ENCODE peak calls at places on chromosomes 16 and 17, in seven cellular contexts. G is SK-N-SH, S is GM23248, Y is HCT116, O is hepatocyte, E is GM23338, A is PC-3. U is an unnamed sample.

GRCh38 chr17:28958820-28959455 is 7.6 kb upstream of the PHF12 start:
- DNase-seq in E (no peak), G (no peak), O (no peak), S (no peak), A (no peak), Y (no peak), U (no peak)

GRCh38 chr17:14396542-14396941 is 95.7 kb downstream of the HS3ST3B1 start:
- DNase-seq in Y (no peak), O (peak), A (no peak), S (peak), E (no peak), G (no peak), U (peak)

GRCh38 chr16:23236983-23237382 is 54.4 kb downstream of the SCNN1G start:
- DNase-seq in Y (no peak), G (no peak), O (no peak), E (no peak), S (no peak), A (no peak), U (no peak)

GRCh38 chr17:79075861-79076406 is 1.3 kb downstream of the ENGASE start:
- DNase-seq in O (no peak), A (no peak), G (no peak), Y (no peak), E (no peak), S (no peak), U (no peak)

GRCh38 chr17:50947844-50948514 is 81.8 kb upstream of the TOB1 start:
- DNase-seq in A (peak), S (no peak), G (peak), O (no peak), Y (no peak), E (no peak), U (no peak)

GRCh38 chr17:76153640-76154039 is 12.6 kb upstream of the FOXJ1 start:
- DNase-seq in G (no peak), E (peak), Y (no peak), S (peak), A (no peak), O (no peak), U (peak)

GRCh38 chr16:64669573-64669972 is 452.3 kb downstream of the CDH11 start:
- DNase-seq in O (no peak), G (no peak), Y (no peak), S (no peak), E (no peak), A (no peak), U (no peak)

GRCh38 chr16:56518435-56518834 is 1.4 kb downstream of the BBS2 start:
- DNase-seq in S (no peak), A (peak), Y (no peak), G (no peak), E (no peak), O (no peak), U (no peak)

GRCh38 chr17:82959990-82960418 is 119.4 kb upstream of the METRNL start:
- DNase-seq in Y (no peak), S (no peak), A (no peak), E (no peak), O (no peak), G (no peak), U (no peak)

GRCh38 chr17:31561469-31562412 is 170.3 kb downstream of the RAB11FIP4 start:
- DNase-seq in E (no peak), Y (no peak), O (peak), S (peak), G (no peak), A (peak), U (no peak)

GRCh38 chr16:87550510-87550961 is 51.8 kb upstream of the JPH3 start:
- DNase-seq in Y (no peak), G (peak), S (peak), O (no peak), A (peak), E (peak), U (peak)

GRCh38 chr17:42428141-42428944 is 5.3 kb upstream of the CAVIN1 start:
- DNase-seq in A (no peak), S (peak), Y (peak), E (peak), G (peak), O (peak), U (peak)

GRCh38 chr17:82283208-82283749 is 9.8 kb upstream of the CSNK1D start:
- DNase-seq in O (no peak), E (no peak), G (peak), A (peak), S (peak), Y (no peak), U (no peak)

GRCh38 chr16:63850979-63851378 is 1270.9 kb downstream of the CDH11 start:
- DNase-seq in O (no peak), G (no peak), Y (no peak), A (no peak), E (no peak), S (no peak), U (no peak)

GRCh38 chr17:50101346-50102163 is 6.4 kb downstream of the PDK2 start:
- DNase-seq in Y (no peak), O (peak), E (peak), S (peak), G (peak), A (no peak), U (peak)

GRCh38 chr16:66278111-66278531 is 88.4 kb upstream of the CDH5 start:
- DNase-seq in O (no peak), A (peak), Y (no peak), G (no peak), S (no peak), E (no peak), U (no peak)

GRCh38 chr17:2691965-2692780 is 19.4 kb downstream of the CLUH start:
- DNase-seq in S (no peak), Y (no peak), A (no peak), G (peak), O (no peak), E (peak), U (no peak)

DNA sequence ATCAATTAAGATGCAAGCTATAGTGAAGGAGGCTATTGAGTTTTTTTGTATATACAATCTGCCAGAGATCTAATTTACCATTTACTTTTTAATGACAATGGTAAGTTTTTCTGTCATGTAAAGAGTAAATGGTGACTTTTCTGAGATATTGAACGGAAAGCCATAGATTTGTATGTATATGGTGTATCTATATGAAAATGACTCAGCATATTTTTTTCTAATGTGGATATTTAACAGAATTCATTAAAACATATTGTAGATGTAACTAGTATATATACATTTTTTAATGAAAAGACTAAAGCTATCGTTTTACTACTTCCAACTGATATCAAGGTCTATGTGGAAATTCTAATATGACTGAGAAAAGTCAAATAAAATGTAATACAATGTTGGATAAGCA is 34.1 kb downstream of the CNTNAP4 start:
- DNase-seq in Y (no peak), G (no peak), E (no peak), S (no peak), A (no peak), O (no peak), U (no peak)
- H2AFZ ChIP-seq in Y (no peak), G (no peak), E (no peak), S (no peak), A (no peak), O (no peak), U (no peak)

DNA sequence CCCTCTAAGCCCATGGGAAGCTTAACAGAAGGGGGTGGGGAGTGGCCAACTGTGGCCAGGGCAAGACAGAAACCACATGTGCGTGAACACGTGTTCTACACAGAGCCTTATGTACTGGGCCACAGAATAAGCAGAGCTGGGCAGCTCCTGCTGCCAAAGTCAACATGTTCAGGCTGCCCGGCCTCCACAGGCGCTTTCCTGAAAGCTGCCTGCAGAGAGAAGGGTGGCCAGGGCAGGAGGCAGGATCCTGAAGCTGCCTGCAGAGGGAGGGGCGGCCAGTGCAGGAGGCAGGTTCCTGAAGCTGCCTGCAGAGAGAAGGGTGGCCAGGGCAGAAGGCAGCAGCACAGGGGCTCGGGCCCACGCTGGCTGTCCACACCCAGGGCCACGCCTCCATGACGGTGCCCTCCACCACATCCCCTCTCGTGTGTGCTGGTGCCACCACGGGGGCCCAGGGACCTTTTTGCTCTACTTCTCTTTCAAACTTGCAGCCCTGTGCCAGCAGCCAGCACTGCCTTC is 79.5 kb downstream of the ANKRD11 start:
- DNase-seq in E (no peak), G (peak), Y (no peak), O (peak), S (peak), A (no peak), U (no peak)
- TF ChIP-seq EZH2phosphoT487 in E (no peak), G (no peak), Y (no peak), O (no peak), S (no peak), A (no peak), U (no peak)

GRCh38 chr16:122342-122741 is 16.1 kb downstream of the NPRL3 start:
- DNase-seq in S (no peak), E (no peak), A (no peak), G (no peak), O (no peak), Y (no peak), U (no peak)
- H3K4me2 ChIP-seq in S (no peak), E (no peak), A (no peak), G (no peak), O (no peak), Y (no peak), U (no peak)

DNA sequence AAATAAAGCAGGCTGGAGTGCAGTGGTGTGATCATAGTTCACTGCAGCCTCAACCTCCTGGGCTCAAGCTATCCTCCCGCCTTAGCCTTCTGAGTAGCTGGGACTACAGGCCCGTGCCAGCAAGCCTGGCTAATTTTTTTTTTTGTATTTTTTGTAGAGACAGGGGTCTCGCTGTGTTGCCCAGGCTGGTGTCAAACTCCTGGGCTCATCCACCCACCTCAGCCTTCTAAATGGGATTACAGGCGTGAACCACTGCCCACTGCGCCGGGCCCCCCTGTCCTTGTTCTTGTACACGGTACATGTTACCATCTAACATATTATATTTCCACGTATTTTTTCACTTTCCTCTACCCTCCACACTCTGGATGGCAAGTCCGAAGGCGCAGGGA is 3.1 kb upstream of the CDH3 start:
- DNase-seq in E (no peak), G (no peak), S (no peak), Y (no peak), A (no peak), O (no peak), U (no peak)
- H2AFZ ChIP-seq in E (no peak), G (no peak), S (peak), Y (no peak), A (no peak), O (no peak), U (no peak)

DNA sequence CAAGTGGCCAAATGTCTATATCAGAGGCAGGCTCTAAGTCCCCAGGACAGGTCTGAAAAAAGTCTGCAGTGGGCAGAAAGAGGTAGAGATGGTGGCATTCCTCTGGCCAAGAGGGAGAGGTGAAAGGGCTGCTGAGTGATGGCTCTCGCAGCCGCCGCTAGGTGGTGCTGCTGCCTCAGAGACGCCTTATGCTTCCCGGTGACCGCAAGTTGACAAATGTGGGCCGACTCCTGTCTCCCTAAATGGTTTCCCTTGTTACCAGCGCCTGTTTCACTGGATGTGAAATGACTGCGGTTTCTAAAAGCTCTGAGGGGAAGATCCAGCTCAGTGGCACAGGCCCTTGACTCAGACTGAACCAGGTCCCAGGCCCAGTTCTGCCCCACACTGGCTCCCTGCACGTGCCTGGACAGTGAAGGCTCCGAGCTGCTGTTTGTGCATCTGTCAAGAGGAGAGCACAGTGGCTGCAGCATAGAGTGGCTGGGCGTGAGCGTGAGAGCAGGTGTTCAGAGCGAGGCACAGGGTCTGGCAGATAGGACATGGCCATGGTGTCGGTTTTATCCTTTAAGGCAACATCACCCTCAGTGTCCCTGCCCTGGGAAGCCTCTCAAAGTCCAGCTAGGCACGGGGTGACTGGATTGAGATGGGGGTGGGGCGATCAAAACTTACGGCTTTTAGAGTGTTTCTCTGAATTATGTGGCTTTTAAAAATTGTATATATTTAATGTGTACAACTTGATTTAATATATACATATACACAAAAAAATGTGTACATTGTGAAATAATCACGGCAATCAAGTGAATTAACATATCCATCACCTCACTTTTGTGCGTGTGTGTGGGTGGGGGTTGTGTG is 19.9 kb downstream of the CLEC16A start:
- DNase-seq in O (peak), S (peak), E (peak), G (peak), Y (peak), A (peak), U (peak)
- TF ChIP-seq EZH2phosphoT487 in O (no peak), S (no peak), E (no peak), G (no peak), Y (no peak), A (no peak), U (no peak)

GRCh38 chr17:80662557-80662956 is 117.9 kb downstream of the RPTOR start:
- DNase-seq in A (no peak), E (no peak), O (no peak), Y (no peak), S (no peak), G (no peak), U (no peak)
- H3K4me2 ChIP-seq in A (no peak), E (no peak), O (no peak), Y (no peak), S (no peak), G (no peak), U (no peak)

GRCh38 chr17:73338566-73339247 is 26.9 kb upstream of the CDC42EP4 start:
- DNase-seq in O (no peak), E (no peak), S (no peak), G (peak), A (no peak), Y (no peak), U (no peak)

GRCh38 chr17:73341350-73342056 is 29.7 kb upstream of the CDC42EP4 start:
- DNase-seq in Y (no peak), E (no peak), O (no peak), G (no peak), S (no peak), A (no peak), U (no peak)

GRCh38 chr17:73338050-73338491 is 26.3 kb upstream of the CDC42EP4 start:
- DNase-seq in S (peak), Y (no peak), E (no peak), O (no peak), A (no peak), G (peak), U (no peak)

GRCh38 chr17:73342057-73342522 is 30.3 kb upstream of the CDC42EP4 start:
- DNase-seq in E (peak), O (peak), A (peak), G (peak), S (peak), Y (no peak), U (peak)

DNA sequence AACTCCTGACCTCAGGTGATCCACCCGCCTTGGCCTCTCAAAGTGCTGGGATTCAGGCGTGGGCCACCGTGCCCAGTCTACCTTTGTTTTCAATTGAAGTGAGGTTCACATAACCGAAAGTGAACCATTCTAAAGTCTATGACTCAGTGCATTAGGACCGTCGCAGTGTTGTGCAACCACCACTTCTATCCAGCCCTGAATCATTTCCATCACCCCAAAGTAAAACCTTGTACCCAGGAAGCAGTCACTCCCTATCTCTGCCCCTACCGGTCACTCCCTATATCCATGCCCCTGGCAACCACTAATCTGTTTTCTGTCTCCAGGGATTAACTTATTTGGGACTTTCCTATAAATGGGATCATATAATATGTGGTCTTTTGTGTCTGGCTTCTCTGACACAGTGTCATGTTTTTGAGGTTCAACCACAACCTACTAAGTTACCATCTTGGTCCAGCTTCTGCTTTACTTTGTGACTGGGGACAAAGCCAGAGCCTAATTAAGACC is 28.3 kb upstream of the CDC42EP4 start:
- DNase-seq in A (peak), O (peak), Y (peak), E (no peak), S (peak), G (no peak), U (no peak)
- H2AFZ ChIP-seq in A (peak), O (no peak), Y (peak), E (no peak), S (peak), G (peak), U (no peak)

DNA sequence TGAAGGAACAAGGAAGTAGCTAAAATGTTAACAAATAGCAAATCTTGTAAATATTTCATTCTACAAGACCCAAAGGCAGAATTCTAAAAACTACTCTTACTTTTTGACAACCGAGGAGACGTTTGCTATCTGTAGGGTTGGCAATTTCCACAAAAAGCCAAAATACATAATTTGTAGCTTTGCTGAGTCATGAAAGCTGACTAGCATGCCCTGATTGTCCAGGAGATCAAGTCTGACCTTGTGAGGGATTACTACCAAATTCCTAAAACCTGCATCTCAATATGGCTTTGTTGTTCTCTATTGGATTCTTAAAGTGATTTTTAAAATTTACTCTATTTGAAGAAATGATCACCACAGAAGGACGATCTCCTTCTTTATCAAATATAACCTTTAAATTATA is 10.8 kb downstream of the DNAJA2 start:
- DNase-seq in S (peak), G (no peak), Y (no peak), A (no peak), O (no peak), E (no peak), U (no peak)
- TF ChIP-seq EZH2phosphoT487 in S (no peak), G (no peak), Y (no peak), A (no peak), O (no peak), E (no peak), U (no peak)